ENCODE peak calls at places on chromosomes 11 and 22, in nine cellular contexts. S, H, Y, L, F, K, I, T and P are unnamed samples.

GRCh38 chr22:22995166-22995565 is 75.2 kb upstream of the GNAZ start:
- DNase-seq in I (no peak), L (no peak), Y (no peak), H (no peak), K (no peak), T (no peak), S (no peak), F (no peak), P (no peak)

GRCh38 chr11:29527391-29527936 is 489.4 kb downstream of the KCNA4 start:
- DNase-seq in S (peak), I (no peak), T (no peak), F (no peak), L (no peak), K (no peak), Y (no peak), H (no peak), P (no peak)

GRCh38 chr11:86558841-86559240 is 113.6 kb downstream of the ME3 start:
- DNase-seq in I (no peak), Y (no peak), L (no peak), F (no peak), H (no peak), S (no peak), T (no peak), K (no peak), P (no peak)

GRCh38 chr11:26951849-26952515 is 41.9 kb upstream of the FIBIN start:
- DNase-seq in F (no peak), Y (no peak), H (no peak), T (no peak), S (no peak), K (no peak), I (no peak), L (no peak), P (no peak)

GRCh38 chr11:14149683-14150082 is 187.2 kb downstream of the SPON1 start:
- DNase-seq in F (no peak), S (no peak), H (no peak), T (no peak), I (no peak), K (no peak), Y (no peak), L (no peak), P (no peak)

GRCh38 chr22:45740236-45740635 is 68.6 kb downstream of the ATXN10 start:
- DNase-seq in H (no peak), F (no peak), S (peak), L (no peak), Y (no peak), T (no peak), K (no peak), I (no peak), P (no peak)

GRCh38 chr11:93849751-93850584 is 450 bp downstream of the VSTM5 start:
- DNase-seq in L (no peak), F (no peak), H (no peak), K (no peak), I (no peak), S (peak), Y (no peak), T (peak), P (peak)

GRCh38 chr11:111671383-111671782 is 69.1 kb downstream of the SIK2 start:
- DNase-seq in F (no peak), T (no peak), L (no peak), S (no peak), K (no peak), Y (no peak), I (no peak), H (no peak), P (no peak)

GRCh38 chr11:10909141-10909883 is 51.5 kb upstream of the ZBED5 start:
- DNase-seq in I (no peak), Y (no peak), F (no peak), K (no peak), T (no peak), H (no peak), L (no peak), S (peak), P (no peak)

GRCh38 chr11:20458905-20459632 is 71.6 kb downstream of the PRMT3 start:
- DNase-seq in Y (no peak), T (no peak), S (no peak), F (no peak), L (no peak), H (no peak), I (no peak), K (no peak), P (no peak)

GRCh38 chr11:78715639-78716311 is 141.1 kb upstream of the NARS2 start:
- DNase-seq in S (peak), K (peak), H (peak), F (no peak), Y (peak), T (peak), I (peak), L (no peak), P (peak)

GRCh38 chr11:15622231-15622890 is 507.6 kb downstream of the INSC start:
- DNase-seq in F (no peak), S (no peak), H (no peak), I (no peak), T (no peak), L (no peak), K (no peak), Y (no peak), P (no peak)

GRCh38 chr22:50269573-50270301 is 443 bp downstream of the MAPK11 start:
- DNase-seq in S (peak), Y (peak), L (peak), H (peak), T (peak), I (no peak), K (peak), F (no peak), P (peak)

GRCh38 chr11:1437500-1437899 is 47.8 kb downstream of the BRSK2 start:
- DNase-seq in H (no peak), F (no peak), T (no peak), L (no peak), K (peak), Y (no peak), I (no peak), S (peak), P (peak)

GRCh38 chr22:42662114-42663021 is 13.2 kb upstream of the CYB5R3 start:
- DNase-seq in H (peak), F (peak), L (peak), Y (peak), T (no peak), S (peak), I (peak), K (peak), P (peak)

GRCh38 chr11:12149672-12150225 is 39.4 kb downstream of the MICAL2 start:
- DNase-seq in L (no peak), K (peak), H (no peak), F (no peak), T (no peak), S (no peak), Y (no peak), I (no peak), P (no peak)